ENCODE peak calls at places on chromosome 22, in eight cellular contexts. E is dorsolateral prefrontal cortex, R is cardiac muscle cell, G is tibial artery, F is breast epithelium, K is GM23338, M is Karpas-422, W is kidney. Z is an unnamed sample.

GRCh38 chr22:35489225-35489624 is 51.4 kb upstream of the RASD2 start:
- DNase-seq in E (no peak), R (no peak), G (no peak), F (no peak), K (no peak), M (no peak), W (no peak), Z (no peak)

GRCh38 chr22:29011868-29012428 is 49.7 kb downstream of the C22orf31 start:
- DNase-seq in E (peak), R (no peak), G (no peak), F (no peak), K (no peak), M (peak), W (no peak), Z (no peak)

GRCh38 chr22:27835446-27835845 is 33.9 kb upstream of the MN1 start:
- DNase-seq in E (no peak), R (no peak), G (peak), F (no peak), K (no peak), M (no peak), W (no peak), Z (no peak)

GRCh38 chr22:26606611-26607010 is 11.2 kb downstream of the CRYBB1 start:
- DNase-seq in E (no peak), R (no peak), G (no peak), F (no peak), K (no peak), M (no peak), W (no peak), Z (no peak)

GRCh38 chr22:35400335-35400680 is 368 bp downstream of the MCM5 start:
- DNase-seq in E (no peak), R (peak), G (no peak), F (no peak), K (peak), M (peak), W (peak), Z (no peak)

GRCh38 chr22:48881326-48881980 is 946.2 kb downstream of the BRD1 start:
- DNase-seq in E (no peak), R (no peak), G (no peak), F (no peak), K (no peak), M (no peak), W (peak), Z (no peak)

GRCh38 chr22:48153726-48154125 is 1391.3 kb downstream of the TBC1D22A start:
- DNase-seq in E (no peak), R (no peak), G (no peak), F (no peak), K (no peak), M (no peak), W (no peak), Z (no peak)

GRCh38 chr22:26542831-26543230 is 30.6 kb upstream of the TFIP11 start:
- DNase-seq in E (no peak), R (no peak), G (peak), F (no peak), K (no peak), M (no peak), W (no peak), Z (no peak)

GRCh38 chr22:22103078-22103593 is 120.5 kb upstream of the TOP3B start:
- DNase-seq in E (no peak), R (no peak), G (no peak), F (no peak), K (peak), M (peak), W (no peak), Z (no peak)

GRCh38 chr22:27668828-27669797 is 132.4 kb downstream of the MN1 start:
- DNase-seq in E (no peak), R (peak), G (no peak), F (no peak), K (peak), M (peak), W (peak), Z (no peak)

GRCh38 chr22:28899199-28899853 is 16.0 kb downstream of the ZNRF3 start:
- DNase-seq in E (no peak), R (no peak), G (no peak), F (no peak), K (no peak), M (no peak), W (no peak), Z (no peak)

GRCh38 chr22:48520888-48521600 is 1306.6 kb downstream of the BRD1 start:
- DNase-seq in E (no peak), R (no peak), G (no peak), F (no peak), K (no peak), M (peak), W (no peak), Z (no peak)

GRCh38 chr22:19704355-19705015 is 9.8 kb upstream of the SEPTIN5 start:
- DNase-seq in E (no peak), R (no peak), G (peak), F (peak), K (no peak), M (no peak), W (peak), Z (no peak)

GRCh38 chr22:46251266-46251665 is 1.2 kb upstream of the CDPF1 start:
- DNase-seq in E (no peak), R (no peak), G (no peak), F (no peak), K (no peak), M (no peak), W (no peak), Z (no peak)

GRCh38 chr22:44448271-44448780 is 49.7 kb downstream of the RTL6 start:
- DNase-seq in E (peak), R (no peak), G (peak), F (no peak), K (no peak), M (peak), W (peak), Z (peak)

GRCh38 chr22:32499666-32500065 is 25.1 kb downstream of the FBXO7 start:
- DNase-seq in E (no peak), R (no peak), G (no peak), F (no peak), K (no peak), M (no peak), W (no peak), Z (no peak)

DNA sequence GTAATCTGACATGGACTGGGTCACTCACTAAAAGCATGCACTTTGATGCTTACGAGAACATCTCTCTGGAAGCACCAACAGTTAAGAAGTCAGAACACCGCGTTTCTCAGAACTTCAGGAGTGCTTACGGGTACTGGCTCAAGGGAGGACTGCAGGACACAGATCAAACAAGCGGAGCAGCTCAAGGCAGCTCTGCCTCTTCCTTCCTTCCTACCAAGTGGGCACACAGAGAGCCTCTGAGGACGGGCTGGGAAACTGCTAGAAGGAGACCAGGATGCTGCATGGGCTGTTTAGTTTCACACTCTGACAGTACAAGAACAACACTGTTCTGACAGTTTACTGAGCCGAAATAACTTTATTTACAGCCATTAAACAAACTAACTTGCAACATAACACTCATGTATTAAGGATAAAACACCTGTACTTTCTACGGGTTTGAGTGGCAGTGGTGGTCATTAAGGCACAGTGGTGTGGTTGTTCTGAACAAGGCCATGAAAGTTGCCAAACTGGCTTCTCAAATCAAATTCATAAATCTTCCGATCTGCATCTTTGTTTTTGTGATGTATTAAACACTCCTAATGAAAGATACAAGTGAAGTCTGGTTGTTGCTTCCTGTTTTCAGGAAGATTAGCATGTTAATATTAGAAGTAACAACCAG is 37.5 kb downstream of the ARFGAP3 start:
- DNase-seq in E (no peak), R (no peak), G (no peak), F (peak), K (no peak), M (no peak), W (no peak), Z (no peak)
- H3K27ac ChIP-seq in E (no peak), R (no peak), G (no peak), F (peak), K (no peak), M (no peak), W (peak), Z (no peak)

GRCh38 chr22:37244114-37244921 is at the start of gene RAC2:
- DNase-seq in E (no peak), R (peak), G (peak), F (peak), K (peak), M (peak), W (peak), Z (no peak)
- H3K27ac ChIP-seq in E (no peak), R (no peak), G (no peak), F (no peak), K (no peak), M (peak), W (no peak), Z (no peak)

GRCh38 chr22:17157714-17158113 is 1.4 kb downstream of the HDHD5 start:
- DNase-seq in E (no peak), R (no peak), G (no peak), F (no peak), K (no peak), M (no peak), W (no peak), Z (no peak)

GRCh38 chr22:17155941-17156340 is 3.1 kb downstream of the HDHD5 start:
- DNase-seq in E (no peak), R (no peak), G (no peak), F (no peak), K (no peak), M (no peak), W (no peak), Z (no peak)

GRCh38 chr22:17159504-17159951 is 451 bp upstream of the HDHD5 start:
- DNase-seq in E (peak), R (no peak), G (peak), F (no peak), K (peak), M (no peak), W (peak), Z (peak)

GRCh38 chr22:17158568-17159503 is at the start of gene HDHD5:
- DNase-seq in E (peak), R (peak), G (peak), F (peak), K (peak), M (peak), W (peak), Z (peak)

DNA sequence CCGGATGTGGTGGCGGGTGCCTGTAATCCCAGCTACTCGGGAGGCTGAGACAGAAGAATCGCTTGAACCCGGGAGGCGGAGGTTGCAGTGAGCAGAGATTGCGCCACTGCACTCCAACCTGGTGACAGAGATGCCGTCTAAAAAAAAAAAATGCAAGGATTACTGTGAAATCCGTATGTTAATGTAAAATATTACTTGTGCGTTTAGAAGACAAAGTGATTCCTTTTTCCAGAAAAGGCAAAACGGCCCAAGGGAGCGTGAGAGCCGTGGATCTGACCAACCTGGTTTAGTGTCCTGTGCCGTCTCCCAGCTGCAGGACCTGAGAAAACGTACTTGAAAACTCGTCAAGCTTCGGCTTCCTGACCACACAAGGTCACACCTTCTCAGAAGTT is 905 bp downstream of the HDHD5 start:
- DNase-seq in E (no peak), R (no peak), G (no peak), F (no peak), K (no peak), M (no peak), W (no peak), Z (no peak)
- H3K27ac ChIP-seq in E (peak), R (peak), G (peak), F (peak), K (peak), M (no peak), W (peak), Z (peak)

GRCh38 chr22:17606472-17606871 is 22.1 kb downstream of the ATP6V1E1 start:
- DNase-seq in E (no peak), R (no peak), G (no peak), F (no peak), K (no peak), M (no peak), W (no peak), Z (no peak)
- H3K27ac ChIP-seq in E (no peak), R (peak), G (no peak), F (no peak), K (no peak), M (no peak), W (no peak), Z (no peak)

GRCh38 chr22:42163515-42163914 is 32.9 kb upstream of the CYP2D6 start:
- DNase-seq in E (no peak), R (no peak), G (no peak), F (no peak), K (no peak), M (no peak), W (no peak), Z (no peak)

GRCh38 chr22:42160830-42161696 is 30.5 kb upstream of the CYP2D6 start:
- DNase-seq in E (no peak), R (no peak), G (no peak), F (no peak), K (no peak), M (no peak), W (no peak), Z (no peak)

GRCh38 chr22:42158456-42159132 is 28.0 kb upstream of the CYP2D6 start:
- DNase-seq in E (no peak), R (no peak), G (no peak), F (no peak), K (no peak), M (no peak), W (no peak), Z (no peak)

GRCh38 chr22:42162728-42163489 is 32.3 kb upstream of the CYP2D6 start:
- DNase-seq in E (no peak), R (no peak), G (no peak), F (no peak), K (no peak), M (no peak), W (no peak), Z (no peak)

DNA sequence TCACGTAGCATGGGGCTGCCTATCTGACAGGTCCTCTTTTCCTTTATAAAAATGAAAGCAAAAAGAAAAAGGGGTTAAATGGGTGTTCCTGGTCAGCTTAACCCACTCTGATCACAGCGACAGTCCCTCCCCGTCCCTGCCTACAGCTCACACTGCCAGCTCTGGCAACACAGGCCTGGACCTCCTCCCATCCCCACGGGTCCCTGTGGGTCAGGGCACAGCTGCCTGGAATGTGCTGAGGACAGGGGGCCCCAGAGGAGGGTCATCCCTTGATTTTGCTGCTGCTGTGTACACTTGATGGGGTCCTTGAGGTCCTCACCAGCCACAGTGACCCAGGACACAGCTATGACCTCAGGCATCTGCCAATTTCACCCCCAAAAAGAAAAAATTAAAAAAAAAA is 29.6 kb upstream of the CYP2D6 start:
- DNase-seq in E (no peak), R (no peak), G (no peak), F (no peak), K (no peak), M (no peak), W (no peak), Z (no peak)
- H3K27ac ChIP-seq in E (no peak), R (no peak), G (no peak), F (no peak), K (no peak), M (no peak), W (no peak), Z (no peak)

GRCh38 chr22:30362632-30363281 is 6.0 kb downstream of the CCDC157 start:
- DNase-seq in E (no peak), R (no peak), G (no peak), F (no peak), K (peak), M (no peak), W (no peak), Z (no peak)
- H3K27ac ChIP-seq in E (no peak), R (no peak), G (no peak), F (no peak), K (peak), M (no peak), W (no peak), Z (no peak)

GRCh38 chr22:42906605-42907338 is 49.7 kb upstream of the ARFGAP3 start:
- DNase-seq in E (no peak), R (peak), G (peak), F (no peak), K (no peak), M (no peak), W (peak), Z (no peak)
- H3K27ac ChIP-seq in E (peak), R (peak), G (peak), F (peak), K (peak), M (no peak), W (no peak), Z (peak)

GRCh38 chr22:42643632-42644421 is 3.4 kb upstream of the ATP5MGL start:
- DNase-seq in E (no peak), R (no peak), G (no peak), F (no peak), K (no peak), M (no peak), W (no peak), Z (no peak)
- H3K27ac ChIP-seq in E (peak), R (peak), G (peak), F (peak), K (no peak), M (no peak), W (no peak), Z (peak)

GRCh38 chr22:41411021-41411851 is 29.5 kb downstream of the TEF start:
- DNase-seq in E (peak), R (peak), G (peak), F (no peak), K (no peak), M (no peak), W (no peak), Z (peak)
- H3K27ac ChIP-seq in E (peak), R (peak), G (peak), F (peak), K (no peak), M (no peak), W (peak), Z (peak)